ENCODE peak calls at places on chromosome 17, in nine cellular contexts. One of them, this sample, is unnamed.

GRCh38 chr17:57663326-57664070 is 81.6 kb downstream of the CCDC182 start:
- DNase-seq in EH: peak; percentile 25
- DNase-seq in cardiac muscle cell: no peak
- DNase-seq in activated CD4-positive, CD25-positive, alpha-beta regulatory T cell: no peak
- DNase-seq in T-helper 17 cell: no peak
- DNase-seq in naive B cell: no peak
- DNase-seq in NB4: no peak
- DNase-seq in glutamatergic neuron: no peak
- DNase-seq in dorsolateral prefrontal cortex: no peak
- DNase-seq in this sample: no peak

GRCh38 chr17:40458001-40458791 is 14.9 kb downstream of the IGFBP4 start:
- DNase-seq in glutamatergic neuron: peak; percentile 58
- DNase-seq in EH: peak; percentile 96
- DNase-seq in NB4: no peak
- DNase-seq in dorsolateral prefrontal cortex: no peak
- DNase-seq in naive B cell: no peak
- DNase-seq in cardiac muscle cell: peak; percentile 72
- DNase-seq in activated CD4-positive, CD25-positive, alpha-beta regulatory T cell: no peak
- DNase-seq in T-helper 17 cell: no peak
- DNase-seq in this sample: peak; percentile 75

GRCh38 chr17:39699818-39700147 is at the start of gene ERBB2:
- DNase-seq in T-helper 17 cell: no peak
- DNase-seq in cardiac muscle cell: peak; percentile 87
- DNase-seq in naive B cell: no peak
- DNase-seq in EH: peak; percentile 85
- DNase-seq in glutamatergic neuron: no peak
- DNase-seq in NB4: no peak
- DNase-seq in dorsolateral prefrontal cortex: no peak
- DNase-seq in activated CD4-positive, CD25-positive, alpha-beta regulatory T cell: no peak
- DNase-seq in this sample: peak; percentile 49

GRCh38 chr17:38815576-38816193 is 9.4 kb downstream of the CWC25 start:
- DNase-seq in dorsolateral prefrontal cortex: no peak
- DNase-seq in NB4: peak; percentile 37
- DNase-seq in glutamatergic neuron: no peak
- DNase-seq in EH: peak; percentile 73
- DNase-seq in T-helper 17 cell: no peak
- DNase-seq in naive B cell: no peak
- DNase-seq in activated CD4-positive, CD25-positive, alpha-beta regulatory T cell: no peak
- DNase-seq in cardiac muscle cell: no peak
- DNase-seq in this sample: no peak

GRCh38 chr17:79944821-79945391 is 90.8 kb downstream of the TBC1D16 start:
- DNase-seq in activated CD4-positive, CD25-positive, alpha-beta regulatory T cell: no peak
- DNase-seq in EH: no peak
- DNase-seq in NB4: no peak
- DNase-seq in glutamatergic neuron: no peak
- DNase-seq in cardiac muscle cell: no peak
- DNase-seq in naive B cell: no peak
- DNase-seq in T-helper 17 cell: no peak
- DNase-seq in dorsolateral prefrontal cortex: no peak
- DNase-seq in this sample: no peak

GRCh38 chr17:65956814-65957213 is 235.1 kb downstream of the CEP112 start:
- DNase-seq in cardiac muscle cell: no peak
- DNase-seq in naive B cell: no peak
- DNase-seq in dorsolateral prefrontal cortex: no peak
- DNase-seq in activated CD4-positive, CD25-positive, alpha-beta regulatory T cell: no peak
- DNase-seq in NB4: no peak
- DNase-seq in glutamatergic neuron: no peak
- DNase-seq in T-helper 17 cell: no peak
- DNase-seq in EH: no peak
- DNase-seq in this sample: no peak

GRCh38 chr17:8087942-8088230 is 370 bp upstream of the ALOX12B start:
- DNase-seq in activated CD4-positive, CD25-positive, alpha-beta regulatory T cell: no peak
- DNase-seq in cardiac muscle cell: no peak
- DNase-seq in naive B cell: no peak
- DNase-seq in glutamatergic neuron: no peak
- DNase-seq in NB4: no peak
- DNase-seq in dorsolateral prefrontal cortex: no peak
- DNase-seq in EH: no peak
- DNase-seq in T-helper 17 cell: no peak
- DNase-seq in this sample: no peak

GRCh38 chr17:14481664-14482063 is 180.8 kb downstream of the HS3ST3B1 start:
- DNase-seq in glutamatergic neuron: no peak
- DNase-seq in T-helper 17 cell: no peak
- DNase-seq in NB4: no peak
- DNase-seq in dorsolateral prefrontal cortex: no peak
- DNase-seq in activated CD4-positive, CD25-positive, alpha-beta regulatory T cell: no peak
- DNase-seq in naive B cell: no peak
- DNase-seq in EH: no peak
- DNase-seq in cardiac muscle cell: no peak
- DNase-seq in this sample: no peak

GRCh38 chr17:72362466-72363335 is 241.9 kb downstream of the SOX9 start:
- DNase-seq in naive B cell: no peak
- DNase-seq in EH: peak; percentile 86
- DNase-seq in glutamatergic neuron: no peak
- DNase-seq in dorsolateral prefrontal cortex: no peak
- DNase-seq in T-helper 17 cell: no peak
- DNase-seq in NB4: no peak
- DNase-seq in cardiac muscle cell: no peak
- DNase-seq in activated CD4-positive, CD25-positive, alpha-beta regulatory T cell: no peak
- DNase-seq in this sample: no peak

GRCh38 chr17:39813631-39814030 is 50.5 kb downstream of the IKZF3 start:
- DNase-seq in naive B cell: no peak
- DNase-seq in cardiac muscle cell: no peak
- DNase-seq in dorsolateral prefrontal cortex: no peak
- DNase-seq in activated CD4-positive, CD25-positive, alpha-beta regulatory T cell: peak; percentile 8
- DNase-seq in glutamatergic neuron: no peak
- DNase-seq in NB4: peak; percentile 43
- DNase-seq in T-helper 17 cell: peak; percentile 51
- DNase-seq in EH: no peak
- DNase-seq in this sample: no peak

GRCh38 chr17:14303343-14304221 is 2.7 kb downstream of the HS3ST3B1 start:
- DNase-seq in cardiac muscle cell: peak; percentile 54
- DNase-seq in activated CD4-positive, CD25-positive, alpha-beta regulatory T cell: no peak
- DNase-seq in glutamatergic neuron: peak; percentile 43
- DNase-seq in naive B cell: peak; percentile 61
- DNase-seq in NB4: no peak
- DNase-seq in dorsolateral prefrontal cortex: no peak
- DNase-seq in T-helper 17 cell: peak; percentile 37
- DNase-seq in EH: no peak
- DNase-seq in this sample: no peak

GRCh38 chr17:67136191-67137025 is 92.1 kb downstream of the CACNG1 start:
- DNase-seq in T-helper 17 cell: no peak
- DNase-seq in NB4: no peak
- DNase-seq in cardiac muscle cell: no peak
- DNase-seq in activated CD4-positive, CD25-positive, alpha-beta regulatory T cell: no peak
- DNase-seq in naive B cell: no peak
- DNase-seq in glutamatergic neuron: no peak
- DNase-seq in EH: peak; percentile 30
- DNase-seq in dorsolateral prefrontal cortex: no peak
- DNase-seq in this sample: no peak